ENCODE peak calls at places on chromosomes 2 and 18, in nine cellular contexts. F is epithelial cell of esophagus, H is OCI-LY7, D is cardiac muscle cell, W is tibial nerve, P is choroid plexus epithelial cell, A is heart left ventricle, E is GM06990, Y is hepatocyte. K is an unnamed sample.

GRCh38 chr2:15593327-15593705 is 1.6 kb downstream of the DDX1 start:
- DNase-seq in P (no peak), D (no peak), Y (no peak), H (no peak), A (no peak), F (no peak), W (no peak), E (no peak), K (no peak)

GRCh38 chr18:22987547-22988182 is 54.5 kb downstream of the RBBP8 start:
- DNase-seq in E (no peak), F (peak), D (no peak), Y (peak), A (no peak), W (no peak), P (no peak), H (no peak), K (no peak)

GRCh38 chr2:118569876-118570535 is 277.4 kb downstream of the EN1 start:
- DNase-seq in W (no peak), D (no peak), F (no peak), P (no peak), Y (no peak), H (no peak), E (no peak), A (no peak), K (no peak)

GRCh38 chr2:72871880-72872279 is 15.3 kb upstream of the SPR start:
- DNase-seq in F (no peak), A (no peak), D (no peak), P (no peak), E (no peak), Y (no peak), W (no peak), H (no peak), K (no peak)

GRCh38 chr2:105857076-105857740 is 112.5 kb downstream of the NCK2 start:
- DNase-seq in P (no peak), Y (no peak), H (no peak), D (no peak), W (no peak), A (no peak), F (no peak), E (no peak), K (no peak)

GRCh38 chr2:131402320-131403049 is 38.5 kb upstream of the RAB6D start:
- DNase-seq in E (no peak), F (no peak), D (no peak), H (peak), W (no peak), A (no peak), Y (no peak), P (no peak), K (no peak)

GRCh38 chr18:63220903-63221302 is 98.7 kb downstream of the BCL2 start:
- DNase-seq in P (no peak), F (no peak), D (no peak), Y (no peak), H (no peak), E (no peak), W (no peak), A (no peak), K (no peak)

GRCh38 chr18:63040788-63041410 is 278.7 kb downstream of the BCL2 start:
- DNase-seq in A (no peak), E (peak), H (no peak), F (no peak), P (no peak), Y (no peak), D (no peak), W (no peak), K (no peak)

GRCh38 chr2:142880275-142880674 is 2.8 kb downstream of the KYNU start:
- DNase-seq in E (no peak), W (no peak), P (peak), H (no peak), F (peak), Y (no peak), A (no peak), D (no peak), K (no peak)

GRCh38 chr2:104447831-104448434 is 406.0 kb upstream of the POU3F3 start:
- DNase-seq in P (no peak), D (no peak), H (peak), E (no peak), F (no peak), A (no peak), Y (no peak), W (no peak), K (no peak)

GRCh38 chr18:22983175-22983574 is 50.0 kb downstream of the RBBP8 start:
- DNase-seq in A (no peak), D (peak), P (peak), W (no peak), E (peak), H (peak), F (peak), Y (peak), K (peak)

GRCh38 chr18:9653390-9653789 is 39.0 kb upstream of the PPP4R1 start:
- DNase-seq in E (no peak), D (no peak), W (peak), A (peak), P (peak), F (no peak), H (no peak), Y (no peak), K (peak)

GRCh38 chr2:120556908-120557307 is 178.8 kb upstream of the GLI2 start:
- DNase-seq in W (no peak), E (no peak), F (no peak), P (no peak), A (no peak), D (no peak), Y (no peak), H (peak), K (no peak)

GRCh38 chr2:205682239-205683021 is at the start of gene NRP2:
- DNase-seq in H (peak), F (peak), A (peak), W (peak), E (peak), Y (peak), P (peak), D (peak), K (no peak)

GRCh38 chr2:78407960-78408794 is 617.3 kb upstream of the REG3G start:
- DNase-seq in E (no peak), H (no peak), A (no peak), F (no peak), D (no peak), Y (no peak), P (no peak), W (no peak), K (no peak)

GRCh38 chr2:11375025-11375688 is 30.7 kb upstream of the ROCK2 start:
- DNase-seq in D (no peak), E (no peak), F (no peak), A (no peak), P (no peak), H (no peak), W (no peak), Y (no peak), K (no peak)
- TF ChIP-seq CTCF in D (no peak), E (no peak), F (no peak), A (no peak), P (no peak), H (no peak), W (no peak), Y (no peak), K (no peak)

DNA sequence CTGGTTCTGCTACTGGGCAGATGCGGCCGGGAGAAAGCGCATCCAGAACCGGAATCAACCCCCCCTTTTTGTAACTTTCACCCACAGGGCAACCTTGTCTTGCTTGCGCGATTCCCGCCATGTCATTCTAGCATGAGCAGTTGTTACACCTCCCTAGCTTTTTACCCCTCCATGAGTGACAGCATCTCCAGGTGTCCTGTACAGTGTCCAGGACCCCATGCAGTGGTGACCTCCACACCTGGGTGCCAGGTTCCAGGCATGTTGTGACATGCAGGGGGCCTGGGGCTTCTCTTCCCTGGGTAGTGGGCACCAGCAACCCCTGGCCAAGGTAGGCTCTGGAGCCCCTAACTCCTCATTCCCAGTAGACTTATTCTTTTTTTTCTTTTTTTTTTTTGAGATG is 35.4 kb downstream of the CENPO start:
- DNase-seq in D (no peak), E (no peak), P (no peak), F (no peak), W (no peak), Y (no peak), A (no peak), H (no peak), K (no peak)
- H3K4me3 ChIP-seq in D (no peak), E (no peak), P (no peak), F (no peak), W (no peak), Y (no peak), A (no peak), H (no peak), K (no peak)

GRCh38 chr2:145483854-145484253 is 963.9 kb upstream of the ZEB2 start:
- DNase-seq in A (no peak), H (no peak), E (no peak), P (no peak), W (no peak), D (no peak), Y (no peak), F (no peak), K (no peak)

GRCh38 chr2:145488571-145488970 is 968.7 kb upstream of the ZEB2 start:
- DNase-seq in W (no peak), P (no peak), F (no peak), E (no peak), D (no peak), H (no peak), A (no peak), Y (no peak), K (no peak)

GRCh38 chr2:145481334-145481922 is 961.5 kb upstream of the ZEB2 start:
- DNase-seq in H (no peak), Y (no peak), W (no peak), A (no peak), D (no peak), F (no peak), E (no peak), P (no peak), K (no peak)

GRCh38 chr2:145484443-145485086 is 964.6 kb upstream of the ZEB2 start:
- DNase-seq in E (no peak), H (peak), Y (peak), D (peak), W (no peak), A (no peak), F (peak), P (peak), K (no peak)
- TF ChIP-seq CTCF in E (peak), H (peak), Y (peak), D (peak), W (no peak), A (no peak), F (peak), P (peak), K (peak)

GRCh38 chr2:196925768-196926561 is 542 bp downstream of the PGAP1 start:
- DNase-seq in D (peak), F (peak), W (peak), P (peak), A (peak), Y (peak), E (no peak), H (peak), K (no peak)

GRCh38 chr2:196927318-196928225 is 1.1 kb upstream of the PGAP1 start:
- DNase-seq in Y (peak), P (peak), E (peak), D (no peak), W (peak), F (peak), H (peak), A (no peak), K (no peak)

GRCh38 chr2:196926562-196927317 is at the start of gene PGAP1:
- DNase-seq in P (peak), F (peak), A (peak), Y (peak), H (peak), W (peak), E (peak), D (peak), K (peak)

GRCh38 chr2:196925445-196925767 is 1.1 kb downstream of the PGAP1 start:
- DNase-seq in W (no peak), Y (peak), A (no peak), D (no peak), P (peak), F (no peak), H (no peak), E (no peak), K (no peak)

DNA sequence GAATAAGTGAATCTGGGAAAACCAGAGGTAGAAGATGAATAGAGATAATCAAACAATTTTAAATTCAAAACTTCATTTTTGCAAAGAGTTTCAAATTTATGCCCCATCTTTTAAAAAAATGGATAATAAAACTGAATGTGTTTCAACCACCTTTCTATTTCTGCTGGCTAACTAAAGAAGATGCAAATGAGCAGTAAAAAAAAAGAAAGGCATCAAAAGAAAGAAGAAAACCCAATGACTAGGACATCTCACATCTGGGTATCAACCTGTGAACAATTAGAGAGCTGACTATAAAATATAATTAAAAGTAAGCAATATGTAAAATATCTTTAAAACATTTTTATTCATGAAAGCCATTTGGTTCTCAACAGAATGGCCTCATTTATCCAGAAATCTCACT is 2.5 kb downstream of the PGAP1 start:
- DNase-seq in D (no peak), P (no peak), H (no peak), E (no peak), F (no peak), W (no peak), A (no peak), Y (no peak), K (no peak)
- H3K4me3 ChIP-seq in D (peak), P (no peak), H (no peak), E (no peak), F (peak), W (no peak), A (peak), Y (no peak), K (no peak)

DNA sequence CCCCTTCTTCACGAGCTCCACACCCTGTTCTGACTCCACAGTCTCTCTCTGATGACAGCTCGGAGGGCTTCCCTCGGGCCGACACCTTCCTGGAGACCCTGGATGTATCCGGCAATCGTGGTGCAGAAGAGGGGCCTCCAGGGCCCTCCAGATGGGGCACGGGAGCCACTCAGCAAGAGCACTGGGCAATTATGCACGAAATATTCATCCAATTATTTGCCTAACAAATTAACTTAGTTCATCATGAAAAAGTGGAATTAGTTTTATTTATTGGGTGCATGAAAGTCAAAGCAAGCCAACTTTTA is 277.3 kb upstream of the HDAC4 start:
- DNase-seq in F (no peak), H (no peak), D (no peak), W (no peak), Y (no peak), P (no peak), E (no peak), A (no peak), K (no peak)
- TF ChIP-seq CTCF in F (no peak), H (no peak), D (no peak), W (no peak), Y (no peak), P (no peak), E (no peak), A (no peak), K (no peak)

DNA sequence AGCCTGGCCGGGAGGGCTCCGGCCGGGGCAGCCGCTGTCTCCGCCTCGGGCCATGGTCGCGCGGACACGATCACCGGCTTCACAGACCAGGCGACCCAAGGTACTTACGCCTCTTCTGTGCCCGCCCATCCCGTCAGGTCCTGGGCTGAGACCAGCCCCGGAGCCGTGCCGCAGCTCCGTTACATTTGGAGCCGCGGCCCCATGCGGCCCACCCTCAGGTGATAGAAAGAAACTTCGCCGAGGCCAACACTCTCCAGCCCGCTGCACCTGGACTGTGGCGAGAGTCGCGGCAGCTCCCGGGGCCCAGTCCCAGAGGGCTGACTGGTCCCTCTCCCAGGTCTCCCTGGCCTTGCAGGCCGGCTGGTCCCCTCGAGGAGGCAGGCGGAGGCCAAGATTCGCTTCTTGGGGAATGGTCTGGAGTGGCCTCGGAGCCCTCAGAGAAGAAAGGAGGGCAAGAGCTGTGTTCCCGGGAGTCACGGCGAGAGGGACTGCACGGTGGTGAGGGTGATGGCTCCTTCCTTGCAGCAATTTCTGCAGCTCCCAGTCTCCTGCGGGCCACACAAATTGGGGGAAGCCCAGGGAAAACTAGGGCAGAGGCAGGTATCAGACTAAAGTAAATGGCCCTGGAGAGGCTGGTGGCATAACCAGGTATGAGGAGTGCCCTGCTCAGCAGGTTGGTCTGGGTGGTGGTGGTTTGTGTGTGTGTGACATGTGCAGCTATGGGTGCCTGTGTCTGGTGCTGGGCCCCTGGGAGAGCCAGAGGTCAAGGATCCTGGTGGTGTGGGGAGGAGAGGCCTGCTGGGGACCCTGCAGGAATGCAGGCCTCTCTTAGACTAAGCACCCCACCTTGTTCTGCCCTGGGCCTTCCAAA is 822 bp downstream of the GDF7 start:
- DNase-seq in F (peak), A (no peak), D (no peak), W (no peak), Y (no peak), P (no peak), H (no peak), E (no peak), K (no peak)
- H3K4me3 ChIP-seq in F (peak), A (peak), D (peak), W (peak), Y (no peak), P (peak), H (no peak), E (peak), K (no peak)

GRCh38 chr18:46677609-46678470 is 20.8 kb upstream of the LOXHD1 start:
- DNase-seq in H (no peak), A (no peak), D (peak), P (no peak), Y (no peak), E (no peak), W (no peak), F (peak), K (no peak)
- TF ChIP-seq CTCF in H (peak), A (peak), D (no peak), P (no peak), Y (no peak), E (peak), W (no peak), F (no peak), K (peak)

DNA sequence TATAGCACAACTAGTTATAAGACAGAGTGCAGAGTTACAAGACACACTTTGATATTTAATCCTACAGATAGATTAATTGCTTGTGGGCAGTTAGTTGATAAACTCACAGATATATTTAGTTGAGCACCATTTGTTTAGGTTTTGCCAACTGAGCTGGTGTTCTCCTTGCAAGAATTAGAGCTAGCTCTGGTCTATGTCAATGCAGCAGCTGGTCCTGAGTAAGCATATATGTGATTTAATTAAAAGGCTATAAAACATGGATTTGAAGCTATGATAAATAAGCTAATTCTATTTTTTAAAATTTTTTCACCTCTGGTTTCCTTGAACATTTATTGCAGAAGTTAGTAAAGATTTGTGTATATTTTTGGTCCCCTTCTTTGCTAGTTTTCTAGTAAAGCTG is 35.6 kb downstream of the GPD2 start:
- DNase-seq in F (no peak), E (no peak), Y (no peak), W (no peak), A (no peak), P (no peak), H (no peak), D (no peak), K (no peak)
- H3K4me3 ChIP-seq in F (no peak), E (no peak), Y (no peak), W (no peak), A (no peak), P (no peak), H (no peak), D (no peak), K (no peak)

DNA sequence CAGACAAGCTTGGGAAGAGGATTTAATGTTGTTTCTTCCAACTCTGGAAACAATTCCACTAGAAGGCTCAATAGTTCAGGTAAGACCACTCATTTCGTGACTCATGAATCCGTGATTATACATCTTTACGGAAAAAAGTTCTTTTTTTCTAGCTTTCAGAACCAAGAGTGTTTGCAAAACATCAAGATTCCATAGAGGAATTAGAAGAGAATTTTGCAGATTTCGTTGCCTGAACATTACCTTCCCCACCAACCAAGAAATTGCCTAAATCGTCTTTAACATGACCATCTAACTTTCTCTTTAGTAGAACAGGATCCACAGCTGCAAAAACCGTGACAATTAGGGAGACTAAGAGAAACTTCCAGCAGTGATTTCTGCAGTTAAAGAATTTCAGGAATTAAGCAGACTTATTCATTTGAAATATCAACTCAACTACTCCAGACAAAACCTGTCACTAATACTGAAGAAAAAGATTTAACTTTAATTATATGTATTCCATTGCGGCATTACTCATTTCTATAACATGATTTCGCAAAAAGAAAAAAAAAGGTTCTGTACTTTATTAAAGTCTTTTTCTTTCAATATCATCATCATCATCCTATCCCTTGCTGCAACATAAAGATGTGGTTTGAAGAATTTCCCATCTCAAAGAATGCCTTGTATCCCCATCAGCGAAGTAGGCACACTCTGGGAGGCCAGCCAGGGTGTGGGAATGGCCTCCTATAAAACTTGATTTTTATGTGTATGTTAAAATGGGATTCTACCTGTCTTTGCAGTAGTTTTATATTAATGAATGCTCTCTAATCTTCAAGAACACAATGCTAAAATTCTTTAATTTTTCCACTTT is 1.9 kb upstream of the NAB1 start:
- DNase-seq in D (no peak), Y (no peak), A (no peak), E (no peak), W (no peak), P (no peak), F (no peak), H (no peak), K (no peak)
- TF ChIP-seq CTCF in D (no peak), Y (no peak), A (no peak), E (no peak), W (no peak), P (no peak), F (no peak), H (no peak), K (no peak)

K was measured in LNCaP clone FGC.